ENCODE peak calls at places on chromosomes 5 and 9, in nine cellular contexts. P is fibroblast of pulmonary artery, E is GM13977, H is A549, W is fibroblast of mammary gland, A is heart left ventricle, S is osteoblast, M is breast epithelium, Q is heart right ventricle. Z is an unnamed sample.

GRCh38 chr9:135326633-135327152 is 152.9 kb upstream of the PPP1R26 start:
- DNase-seq in P (no peak), E (no peak), H (no peak), W (no peak), A (no peak), S (peak), M (no peak), Q (no peak), Z (no peak)

GRCh38 chr5:55146080-55146479 is 13.9 kb upstream of the GPX8 start:
- DNase-seq in P (no peak), E (no peak), H (no peak), W (peak), A (no peak), S (no peak), M (no peak), Q (no peak), Z (no peak)

GRCh38 chr9:135605238-135605781 is 34.0 kb downstream of the GLT6D1 start:
- DNase-seq in P (no peak), E (no peak), H (no peak), W (no peak), A (peak), S (peak), M (no peak), Q (no peak), Z (no peak)

GRCh38 chr5:58149345-58149744 is 310.5 kb downstream of the PLK2 start:
- DNase-seq in P (no peak), E (no peak), H (no peak), W (peak), A (no peak), S (peak), M (no peak), Q (no peak), Z (no peak)

GRCh38 chr9:32705059-32705458 is 69.6 kb upstream of the TAF1L start:
- DNase-seq in P (peak), E (no peak), H (no peak), W (peak), A (no peak), S (no peak), M (no peak), Q (no peak), Z (no peak)

GRCh38 chr9:33082538-33083326 is 6.3 kb upstream of the SMU1 start:
- DNase-seq in P (no peak), E (no peak), H (no peak), W (no peak), A (no peak), S (no peak), M (no peak), Q (no peak), Z (no peak)

GRCh38 chr5:147743686-147744332 is 38.7 kb downstream of the JAKMIP2 start:
- DNase-seq in P (no peak), E (no peak), H (no peak), W (no peak), A (no peak), S (no peak), M (no peak), Q (no peak), Z (no peak)

GRCh38 chr5:141172381-141173204 is at the start of gene PCDHB7:
- DNase-seq in P (peak), E (no peak), H (peak), W (peak), A (no peak), S (peak), M (no peak), Q (no peak), Z (no peak)

GRCh38 chr9:83434254-83434653 is 103.9 kb downstream of the FRMD3 start:
- DNase-seq in P (no peak), E (no peak), H (no peak), W (no peak), A (no peak), S (no peak), M (no peak), Q (no peak), Z (no peak)

GRCh38 chr5:157148734-157149615 is 6.3 kb upstream of the MED7 start:
- DNase-seq in P (peak), E (peak), H (peak), W (peak), A (no peak), S (peak), M (no peak), Q (no peak), Z (no peak)

GRCh38 chr5:180860273-180860886 is 696 bp downstream of the ZFP62 start:
- DNase-seq in P (no peak), E (peak), H (peak), W (peak), A (peak), S (peak), M (no peak), Q (peak), Z (peak)

GRCh38 chr9:35364817-35365585 is 124.9 kb upstream of the RUSC2 start:
- DNase-seq in P (peak), E (no peak), H (no peak), W (no peak), A (no peak), S (no peak), M (no peak), Q (no peak), Z (no peak)

GRCh38 chr9:71681708-71682268 is 86.5 kb downstream of the CEMIP2 start:
- DNase-seq in P (peak), E (no peak), H (peak), W (peak), A (no peak), S (no peak), M (no peak), Q (no peak), Z (no peak)

GRCh38 chr5:155004138-155004744 is 9.3 kb upstream of the KIF4B start:
- DNase-seq in P (peak), E (no peak), H (no peak), W (no peak), A (no peak), S (no peak), M (no peak), Q (peak), Z (no peak)

GRCh38 chr5:180739271-180739670 is 587 bp downstream of the OR2Y1 start:
- DNase-seq in P (no peak), E (no peak), H (no peak), W (peak), A (no peak), S (peak), M (no peak), Q (no peak), Z (no peak)

GRCh38 chr5:10351199-10351881 is 2.2 kb upstream of the MARCHF6 start:
- DNase-seq in P (peak), E (no peak), H (no peak), W (peak), A (no peak), S (no peak), M (no peak), Q (no peak), Z (no peak)

GRCh38 chr5:132760601-132761317 is 13.5 kb downstream of the CCNI2 start:
- DNase-seq in P (no peak), E (no peak), H (no peak), W (no peak), A (no peak), S (peak), M (peak), Q (no peak), Z (no peak)

DNA sequence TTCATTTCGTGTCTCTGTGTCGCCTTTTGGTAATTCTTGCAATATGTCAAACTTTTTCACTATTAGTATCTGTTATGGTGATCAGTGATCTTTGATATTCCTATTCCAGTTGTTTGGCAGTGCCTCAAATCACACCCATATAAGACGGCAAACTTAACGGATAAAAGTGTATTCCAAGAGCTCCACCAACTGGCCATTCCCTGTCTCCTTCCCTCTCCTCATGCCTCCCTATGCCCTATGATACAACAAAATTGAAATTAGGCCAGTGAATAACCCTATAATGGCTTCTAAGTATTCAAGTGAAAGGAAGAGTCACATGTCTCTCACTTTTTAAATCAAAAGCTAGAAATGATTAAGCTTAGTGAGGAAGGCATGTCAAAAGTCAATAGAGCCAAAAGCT is 74.8 kb downstream of the CDK5RAP2 start:
- DNase-seq in P (peak), E (no peak), H (no peak), W (peak), A (no peak), S (no peak), M (no peak), Q (no peak), Z (no peak)
- TF ChIP-seq CTCF in P (no peak), E (no peak), H (no peak), W (peak), A (no peak), S (peak), M (no peak), Q (peak), Z (no peak)

GRCh38 chr5:127442085-127442484 is 75.4 kb upstream of the PRRC1 start:
- DNase-seq in P (peak), E (peak), H (peak), W (peak), A (no peak), S (peak), M (no peak), Q (no peak), Z (no peak)
- TF ChIP-seq CTCF in P (peak), E (peak), H (peak), W (peak), A (peak), S (peak), M (no peak), Q (peak), Z (no peak)

GRCh38 chr5:109479260-109479860 is 69.6 kb upstream of the PJA2 start:
- DNase-seq in P (peak), E (peak), H (peak), W (peak), A (no peak), S (no peak), M (no peak), Q (no peak), Z (no peak)
- TF ChIP-seq CTCF in P (peak), E (peak), H (peak), W (peak), A (peak), S (peak), M (no peak), Q (peak), Z (no peak)

GRCh38 chr5:1855075-1855474 is 27.6 kb downstream of the IRX4 start:
- DNase-seq in P (no peak), E (no peak), H (no peak), W (no peak), A (peak), S (no peak), M (no peak), Q (no peak), Z (no peak)

GRCh38 chr5:1850324-1851154 is 32.2 kb downstream of the IRX4 start:
- DNase-seq in P (no peak), E (no peak), H (no peak), W (no peak), A (peak), S (no peak), M (no peak), Q (no peak), Z (no peak)

GRCh38 chr5:1853531-1853930 is 29.2 kb downstream of the IRX4 start:
- DNase-seq in P (no peak), E (no peak), H (no peak), W (no peak), A (peak), S (no peak), M (no peak), Q (no peak), Z (no peak)

GRCh38 chr5:1851290-1851934 is 31.3 kb downstream of the IRX4 start:
- DNase-seq in P (no peak), E (no peak), H (no peak), W (no peak), A (peak), S (no peak), M (no peak), Q (no peak), Z (no peak)

DNA sequence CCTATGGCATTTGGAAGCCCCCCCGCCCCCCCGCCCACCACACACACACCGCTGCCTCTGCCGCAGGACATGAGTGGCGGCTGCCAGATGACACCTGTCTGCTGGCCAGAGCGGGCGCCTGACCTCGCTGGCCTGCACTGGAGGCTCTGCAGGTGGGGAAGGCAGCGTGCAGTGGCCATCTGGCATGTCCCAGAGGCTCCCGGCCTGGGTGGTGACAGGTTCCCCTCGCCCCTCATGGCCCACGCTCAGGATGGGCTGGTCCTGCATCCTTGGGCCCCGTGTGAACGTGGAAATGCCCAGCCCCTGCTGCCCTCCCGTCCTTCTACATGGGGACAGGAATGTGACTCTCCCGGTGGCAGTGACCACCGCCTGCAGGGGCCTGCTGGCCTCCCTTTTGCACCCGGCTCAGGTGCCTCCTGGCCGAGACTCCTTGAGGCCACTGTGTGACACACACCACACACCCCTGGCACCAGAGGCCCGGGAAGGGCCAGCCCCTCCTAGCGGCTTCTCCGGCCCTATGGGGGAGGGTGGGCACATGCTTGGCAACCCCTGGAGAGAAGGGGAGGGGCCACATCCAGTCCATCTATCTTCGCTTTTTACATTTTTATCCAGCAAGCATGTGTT is 30.3 kb downstream of the IRX4 start:
- DNase-seq in P (no peak), E (no peak), H (no peak), W (no peak), A (peak), S (no peak), M (no peak), Q (no peak), Z (no peak)
- TF ChIP-seq CTCF in P (no peak), E (no peak), H (no peak), W (no peak), A (no peak), S (no peak), M (no peak), Q (no peak), Z (no peak)

GRCh38 chr5:14407051-14407450 is 174.5 kb upstream of the OTULINL start:
- DNase-seq in P (no peak), E (no peak), H (no peak), W (peak), A (no peak), S (no peak), M (no peak), Q (no peak), Z (no peak)

GRCh38 chr5:14406554-14406849 is 175.1 kb upstream of the OTULINL start:
- DNase-seq in P (peak), E (no peak), H (no peak), W (peak), A (no peak), S (peak), M (no peak), Q (no peak), Z (no peak)

GRCh38 chr5:14405706-14406553 is 175.7 kb upstream of the OTULINL start:
- DNase-seq in P (peak), E (no peak), H (no peak), W (peak), A (no peak), S (no peak), M (no peak), Q (no peak), Z (no peak)

GRCh38 chr5:14407746-14408175 is 173.8 kb upstream of the OTULINL start:
- DNase-seq in P (peak), E (no peak), H (no peak), W (peak), A (no peak), S (no peak), M (no peak), Q (no peak), Z (no peak)

GRCh38 chr5:14405267-14405666 is 176.3 kb upstream of the OTULINL start:
- DNase-seq in P (no peak), E (no peak), H (peak), W (no peak), A (no peak), S (no peak), M (no peak), Q (no peak), Z (no peak)
- TF ChIP-seq CTCF in P (peak), E (peak), H (peak), W (peak), A (no peak), S (no peak), M (no peak), Q (peak), Z (no peak)

Z was measured in activated B cell treated with CpG ODN at 0.5 μM for 24 hours.